ENCODE peak calls at places on chromosomes 4 and X, in seven cellular contexts. One of them, this sample, is unnamed. For H3K4me1, the result is how much of the 10 kb centered on the place peaks cover.

GRCh38 chr4:84167579-84167978 is 331.5 kb downstream of the NKX6-1 start:
- DNase-seq in left ventricle myocardium inferior: no peak
- DNase-seq in IMR-90: no peak
- DNase-seq in Panc1: no peak
- DNase-seq in Karpas-422: peak
- DNase-seq in PC-3: no peak
- DNase-seq in CD8-positive, alpha-beta memory T cell: no peak
- DNase-seq in this sample: no peak

GRCh38 chr4:64158648-64159326 is 250.5 kb downstream of the TECRL start:
- DNase-seq in Panc1: peak
- DNase-seq in Karpas-422: peak
- DNase-seq in PC-3: peak
- DNase-seq in IMR-90: peak
- DNase-seq in CD8-positive, alpha-beta memory T cell: no peak
- DNase-seq in left ventricle myocardium inferior: no peak
- DNase-seq in this sample: peak

GRCh38 chr4:153204247-153205027 is at the start of gene TRIM2:
- DNase-seq in Panc1: no peak
- DNase-seq in CD8-positive, alpha-beta memory T cell: no peak
- DNase-seq in PC-3: peak
- DNase-seq in left ventricle myocardium inferior: peak
- DNase-seq in IMR-90: peak
- DNase-seq in Karpas-422: peak
- DNase-seq in this sample: peak

GRCh38 chr4:102730968-102731533 is 29.7 kb downstream of the MANBA start:
- DNase-seq in Karpas-422: peak
- DNase-seq in CD8-positive, alpha-beta memory T cell: no peak
- DNase-seq in PC-3: no peak
- DNase-seq in Panc1: no peak
- DNase-seq in IMR-90: no peak
- DNase-seq in left ventricle myocardium inferior: no peak
- DNase-seq in this sample: no peak

GRCh38 chr4:5885733-5886132 is 7.2 kb downstream of the CRMP1 start:
- DNase-seq in PC-3: no peak
- DNase-seq in Karpas-422: peak
- DNase-seq in IMR-90: no peak
- DNase-seq in left ventricle myocardium inferior: no peak
- DNase-seq in CD8-positive, alpha-beta memory T cell: no peak
- DNase-seq in Panc1: no peak
- DNase-seq in this sample: no peak

GRCh38 chr4:173181769-173182374 is 13.3 kb downstream of the GALNT7 start:
- DNase-seq in Panc1: no peak
- DNase-seq in IMR-90: peak
- DNase-seq in left ventricle myocardium inferior: no peak
- DNase-seq in CD8-positive, alpha-beta memory T cell: no peak
- DNase-seq in Karpas-422: no peak
- DNase-seq in PC-3: peak
- DNase-seq in this sample: no peak

GRCh38 chr4:39814403-39815185 is 116.7 kb downstream of the UBE2K start:
- DNase-seq in Karpas-422: no peak
- DNase-seq in IMR-90: peak
- DNase-seq in left ventricle myocardium inferior: no peak
- DNase-seq in CD8-positive, alpha-beta memory T cell: peak
- DNase-seq in Panc1: no peak
- DNase-seq in PC-3: no peak
- DNase-seq in this sample: peak

GRCh38 chr4:152640058-152640921 is 39.5 kb downstream of the TMEM154 start:
- DNase-seq in PC-3: peak
- DNase-seq in Karpas-422: peak
- DNase-seq in Panc1: peak
- DNase-seq in CD8-positive, alpha-beta memory T cell: no peak
- DNase-seq in IMR-90: peak
- DNase-seq in left ventricle myocardium inferior: no peak
- DNase-seq in this sample: peak

GRCh38 chr4:156137971-156138581 is 184.4 kb upstream of the CTSO start:
- DNase-seq in CD8-positive, alpha-beta memory T cell: no peak
- DNase-seq in IMR-90: no peak
- DNase-seq in left ventricle myocardium inferior: no peak
- DNase-seq in Karpas-422: no peak
- DNase-seq in Panc1: no peak
- DNase-seq in PC-3: no peak
- DNase-seq in this sample: peak

GRCh38 chrX:154013614-154014360 is 5.9 kb downstream of the IRAK1 start:
- DNase-seq in IMR-90: peak
- DNase-seq in Panc1: peak
- DNase-seq in PC-3: peak
- DNase-seq in left ventricle myocardium inferior: no peak
- DNase-seq in CD8-positive, alpha-beta memory T cell: peak
- DNase-seq in Karpas-422: peak
- DNase-seq in this sample: peak

GRCh38 chr4:76055005-76055404 is 19.1 kb upstream of the CXCL11 start:
- DNase-seq in CD8-positive, alpha-beta memory T cell: no peak
- DNase-seq in IMR-90: no peak
- DNase-seq in left ventricle myocardium inferior: no peak
- DNase-seq in Panc1: no peak
- DNase-seq in PC-3: no peak
- DNase-seq in Karpas-422: peak
- DNase-seq in this sample: no peak

GRCh38 chr4:146949559-146949958 is 3.9 kb upstream of the TTC29 start:
- DNase-seq in CD8-positive, alpha-beta memory T cell: no peak
- DNase-seq in Panc1: no peak
- DNase-seq in left ventricle myocardium inferior: no peak
- DNase-seq in Karpas-422: no peak
- DNase-seq in IMR-90: no peak
- DNase-seq in PC-3: no peak
- DNase-seq in this sample: no peak

GRCh38 chrX:2610246-2611170 is 80.6 kb upstream of the CD99 start:
- DNase-seq in PC-3: no peak
- DNase-seq in left ventricle myocardium inferior: no peak
- DNase-seq in IMR-90: peak
- DNase-seq in CD8-positive, alpha-beta memory T cell: no peak
- DNase-seq in Karpas-422: peak
- DNase-seq in Panc1: no peak
- DNase-seq in this sample: no peak

GRCh38 chr4:101118641-101119040 is 228.7 kb downstream of the PPP3CA start:
- DNase-seq in CD8-positive, alpha-beta memory T cell: no peak
- DNase-seq in IMR-90: no peak
- DNase-seq in PC-3: no peak
- DNase-seq in left ventricle myocardium inferior: no peak
- DNase-seq in Panc1: no peak
- DNase-seq in Karpas-422: no peak
- DNase-seq in this sample: no peak

GRCh38 chrX:28717864-28718263 is 130.6 kb downstream of the IL1RAPL1 start:
- DNase-seq in IMR-90: no peak
- DNase-seq in PC-3: no peak
- DNase-seq in Karpas-422: no peak
- DNase-seq in Panc1: no peak
- DNase-seq in CD8-positive, alpha-beta memory T cell: no peak
- DNase-seq in left ventricle myocardium inferior: no peak
- DNase-seq in this sample: no peak

GRCh38 chr4:8506373-8507250 is 66.0 kb downstream of the TRMT44 start:
- DNase-seq in left ventricle myocardium inferior: peak
- DNase-seq in Panc1: no peak
- DNase-seq in Karpas-422: no peak
- DNase-seq in PC-3: no peak
- DNase-seq in IMR-90: peak
- DNase-seq in CD8-positive, alpha-beta memory T cell: no peak
- DNase-seq in this sample: no peak

GRCh38 chrX:136598631-136599030 is 49.3 kb upstream of the CD40LG start:
- DNase-seq in CD8-positive, alpha-beta memory T cell: no peak
- DNase-seq in Panc1: no peak
- DNase-seq in left ventricle myocardium inferior: no peak
- DNase-seq in IMR-90: no peak
- DNase-seq in Karpas-422: no peak
- DNase-seq in PC-3: no peak
- DNase-seq in this sample: no peak

GRCh38 chrX:105116541-105116940 is 104.0 kb downstream of the TEX13A start:
- DNase-seq in IMR-90: no peak
- DNase-seq in CD8-positive, alpha-beta memory T cell: no peak
- DNase-seq in left ventricle myocardium inferior: no peak
- DNase-seq in Karpas-422: no peak
- DNase-seq in Panc1: no peak
- DNase-seq in PC-3: no peak
- DNase-seq in this sample: no peak

GRCh38 chr4:154489558-154490260 is 1.9 kb downstream of the DCHS2 start:
- DNase-seq in CD8-positive, alpha-beta memory T cell: no peak
- DNase-seq in PC-3: no peak
- DNase-seq in Karpas-422: no peak
- DNase-seq in left ventricle myocardium inferior: no peak
- DNase-seq in IMR-90: no peak
- DNase-seq in Panc1: no peak
- DNase-seq in this sample: no peak

GRCh38 chrX:118117069-118117405 is 427 bp upstream of the KLHL13 start:
- DNase-seq in CD8-positive, alpha-beta memory T cell: no peak
- DNase-seq in IMR-90: no peak
- DNase-seq in Panc1: no peak
- DNase-seq in left ventricle myocardium inferior: no peak
- DNase-seq in Karpas-422: peak
- DNase-seq in PC-3: peak
- DNase-seq in this sample: no peak

GRCh38 chrX:39443240-39443639 is 642.0 kb downstream of the MID1IP1 start:
- DNase-seq in Panc1: no peak
- DNase-seq in CD8-positive, alpha-beta memory T cell: no peak
- DNase-seq in PC-3: no peak
- DNase-seq in IMR-90: no peak
- DNase-seq in Karpas-422: no peak
- DNase-seq in left ventricle myocardium inferior: no peak
- DNase-seq in this sample: no peak

DNA sequence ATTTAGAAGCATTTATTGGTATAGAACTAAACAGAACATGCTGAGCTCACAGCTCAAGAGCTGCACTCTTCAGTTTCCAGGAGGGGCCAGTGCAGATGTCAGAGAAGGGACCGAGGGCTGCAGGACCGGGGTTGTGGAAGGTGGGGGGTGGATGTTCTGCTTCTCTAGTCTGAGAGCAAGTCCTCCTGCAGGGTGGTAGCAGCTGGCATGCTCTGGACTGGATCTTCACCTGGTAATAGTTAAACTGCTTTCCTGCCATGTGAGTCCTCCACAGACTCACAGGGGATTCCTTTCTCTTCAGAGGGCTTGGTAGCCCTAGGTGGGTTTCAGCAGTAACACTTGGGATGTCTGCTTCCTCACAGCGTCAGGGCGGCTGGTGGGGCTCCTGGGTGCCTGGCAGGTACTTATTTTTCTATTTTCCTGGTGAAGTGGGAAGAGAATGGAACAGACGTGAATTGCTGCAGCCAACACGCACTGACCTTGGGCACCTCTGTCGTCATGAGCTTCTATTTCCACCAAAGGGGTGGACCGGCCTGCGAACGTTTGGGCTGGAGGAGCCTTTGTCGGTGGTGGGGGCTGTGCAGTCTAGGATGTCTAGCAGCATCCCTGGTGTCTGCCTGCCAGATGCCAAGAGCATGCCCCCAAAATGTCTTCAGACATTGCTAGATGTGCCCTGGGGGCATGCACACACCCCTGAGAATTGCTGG is 2.5 kb downstream of the MAEA start:
- DNase-seq in IMR-90: no peak
- DNase-seq in CD8-positive, alpha-beta memory T cell: no peak
- DNase-seq in PC-3: no peak
- DNase-seq in Karpas-422: no peak
- DNase-seq in Panc1: no peak
- DNase-seq in left ventricle myocardium inferior: no peak
- DNase-seq in this sample: no peak
- H3K4me1 ChIP-seq in IMR-90: under half
- H3K4me1 ChIP-seq in CD8-positive, alpha-beta memory T cell: under half
- H3K4me1 ChIP-seq in PC-3: under half
- H3K4me1 ChIP-seq in Karpas-422: under half
- H3K4me1 ChIP-seq in Panc1: under half
- H3K4me1 ChIP-seq in left ventricle myocardium inferior: half or more
- H3K4me1 ChIP-seq in this sample: under half

GRCh38 chr4:21947768-21948346 is 715 bp downstream of the KCNIP4 start:
- DNase-seq in IMR-90: no peak
- DNase-seq in left ventricle myocardium inferior: no peak
- DNase-seq in CD8-positive, alpha-beta memory T cell: no peak
- DNase-seq in Panc1: no peak
- DNase-seq in Karpas-422: no peak
- DNase-seq in PC-3: no peak
- DNase-seq in this sample: no peak
- H3K4me3 ChIP-seq in IMR-90: no peak
- H3K4me3 ChIP-seq in left ventricle myocardium inferior: peak
- H3K4me3 ChIP-seq in CD8-positive, alpha-beta memory T cell: no peak
- H3K4me3 ChIP-seq in Panc1: no peak
- H3K4me3 ChIP-seq in Karpas-422: no peak
- H3K4me3 ChIP-seq in PC-3: no peak
- H3K4me3 ChIP-seq in this sample: peak

GRCh38 chr4:78459327-78459726 is 92.2 kb upstream of the ANXA3 start:
- DNase-seq in IMR-90: no peak
- DNase-seq in PC-3: no peak
- DNase-seq in Panc1: no peak
- DNase-seq in Karpas-422: no peak
- DNase-seq in left ventricle myocardium inferior: no peak
- DNase-seq in CD8-positive, alpha-beta memory T cell: no peak
- DNase-seq in this sample: no peak
- H3K4me1 ChIP-seq in IMR-90: under half
- H3K4me1 ChIP-seq in PC-3: under half
- H3K4me1 ChIP-seq in Panc1: under half
- H3K4me1 ChIP-seq in Karpas-422: under half
- H3K4me1 ChIP-seq in left ventricle myocardium inferior: under half
- H3K4me1 ChIP-seq in CD8-positive, alpha-beta memory T cell: under half
- H3K4me1 ChIP-seq in this sample: under half

GRCh38 chrX:69284491-69284890 is 119.2 kb upstream of the PJA1 start:
- DNase-seq in IMR-90: no peak
- DNase-seq in Karpas-422: no peak
- DNase-seq in left ventricle myocardium inferior: no peak
- DNase-seq in PC-3: no peak
- DNase-seq in Panc1: no peak
- DNase-seq in CD8-positive, alpha-beta memory T cell: no peak
- DNase-seq in this sample: no peak

GRCh38 chrX:69285881-69286545 is 120.8 kb upstream of the PJA1 start:
- DNase-seq in IMR-90: no peak
- DNase-seq in left ventricle myocardium inferior: peak
- DNase-seq in Panc1: no peak
- DNase-seq in Karpas-422: peak
- DNase-seq in CD8-positive, alpha-beta memory T cell: peak
- DNase-seq in PC-3: peak
- DNase-seq in this sample: peak

GRCh38 chrX:69286546-69286906 is 121.3 kb upstream of the PJA1 start:
- DNase-seq in PC-3: no peak
- DNase-seq in CD8-positive, alpha-beta memory T cell: no peak
- DNase-seq in IMR-90: no peak
- DNase-seq in Karpas-422: no peak
- DNase-seq in Panc1: no peak
- DNase-seq in left ventricle myocardium inferior: no peak
- DNase-seq in this sample: no peak

GRCh38 chrX:69287025-69287540 is 121.8 kb upstream of the PJA1 start:
- DNase-seq in Panc1: no peak
- DNase-seq in left ventricle myocardium inferior: no peak
- DNase-seq in PC-3: no peak
- DNase-seq in CD8-positive, alpha-beta memory T cell: no peak
- DNase-seq in Karpas-422: no peak
- DNase-seq in IMR-90: no peak
- DNase-seq in this sample: no peak

DNA sequence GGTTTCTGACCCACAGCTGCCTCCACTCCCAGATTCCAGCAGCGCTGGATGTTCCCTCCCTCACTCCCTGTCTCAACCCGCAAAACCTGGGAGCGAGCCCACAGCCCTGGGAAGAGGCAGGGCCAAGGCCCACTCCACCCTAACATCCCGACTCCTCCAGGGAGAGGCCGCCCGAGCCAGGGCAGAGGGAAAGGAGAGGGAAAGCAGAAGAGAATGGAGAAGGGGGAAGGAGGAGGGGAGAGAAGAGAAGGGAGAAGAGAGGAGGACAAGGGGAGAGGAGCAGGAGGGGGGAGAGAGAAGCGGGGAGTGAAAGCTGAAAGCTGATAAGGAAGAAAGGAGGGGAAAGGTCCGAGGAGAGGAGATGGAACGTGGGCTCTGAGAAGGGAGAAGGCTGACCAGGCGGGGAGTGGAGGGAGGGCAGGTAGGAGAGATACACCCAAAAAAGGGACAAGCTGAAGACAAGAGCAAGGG is 120.2 kb upstream of the PJA1 start:
- DNase-seq in CD8-positive, alpha-beta memory T cell: no peak
- DNase-seq in Karpas-422: no peak
- DNase-seq in PC-3: no peak
- DNase-seq in left ventricle myocardium inferior: peak
- DNase-seq in IMR-90: no peak
- DNase-seq in Panc1: no peak
- DNase-seq in this sample: peak
- H3K4me3 ChIP-seq in CD8-positive, alpha-beta memory T cell: no peak
- H3K4me3 ChIP-seq in Karpas-422: no peak
- H3K4me3 ChIP-seq in PC-3: peak
- H3K4me3 ChIP-seq in left ventricle myocardium inferior: peak
- H3K4me3 ChIP-seq in IMR-90: peak
- H3K4me3 ChIP-seq in Panc1: peak
- H3K4me3 ChIP-seq in this sample: peak